ENCODE peak calls at places on chromosomes 11 and 22, in ten cellular contexts. E is suprapubic skin, M is neural crest cell, Q is foreskin fibroblast, H is MCF 10A, S is right atrium auricular region, D is cardiac fibroblast, R is fibroblast of mammary gland, A is neural progenitor cell, K is progenitor cell of endocrine pancreas. G is an unnamed sample.

GRCh38 chr11:70505761-70506657 is 107.7 kb downstream of the CTTN start:
- DNase-seq in E (no peak), A (no peak), D (no peak), S (no peak), H (no peak), R (no peak), K (no peak), M (no peak), Q (no peak), G (no peak)

GRCh38 chr11:21567628-21568290 is 625.1 kb upstream of the ANO5 start:
- DNase-seq in Q (no peak), A (no peak), R (no peak), M (no peak), H (no peak), K (no peak), E (no peak), D (no peak), S (no peak), G (no peak)

GRCh38 chr11:124749920-124750319 is 2.1 kb downstream of the VSIG2 start:
- DNase-seq in R (no peak), A (no peak), S (no peak), K (no peak), D (no peak), Q (no peak), M (no peak), H (no peak), E (no peak), G (no peak)

GRCh38 chr11:106585061-106585460 is 433.2 kb downstream of the GUCY1A2 start:
- DNase-seq in D (peak), S (no peak), A (peak), H (peak), Q (peak), E (no peak), M (no peak), K (no peak), R (peak), G (no peak)

GRCh38 chr22:24894220-24894975 is 52.1 kb downstream of the LHFPL7 start:
- DNase-seq in R (peak), M (no peak), D (peak), K (peak), A (no peak), E (no peak), S (peak), Q (peak), H (peak), G (peak)

GRCh38 chr11:33778682-33779081 is 4.4 kb upstream of the FBXO3 start:
- DNase-seq in S (no peak), A (peak), Q (peak), H (no peak), R (peak), K (no peak), E (no peak), M (no peak), D (peak), G (no peak)

GRCh38 chr11:2880646-2881045 is 4.9 kb downstream of the CDKN1C start:
- DNase-seq in H (no peak), E (no peak), D (no peak), R (no peak), A (no peak), Q (no peak), S (no peak), K (no peak), M (no peak), G (no peak)

GRCh38 chr11:65113839-65114238 is 2.2 kb downstream of the TM7SF2 start:
- DNase-seq in E (no peak), H (no peak), S (no peak), K (no peak), A (no peak), Q (no peak), D (no peak), M (no peak), R (no peak), G (no peak)

GRCh38 chr22:36208162-36208765 is 6.7 kb upstream of the APOL4 start:
- DNase-seq in R (no peak), K (no peak), D (no peak), E (no peak), H (no peak), S (no peak), M (no peak), Q (no peak), A (no peak), G (no peak)

GRCh38 chr11:102457056-102457677 is 4.6 kb upstream of the TMEM123 start:
- DNase-seq in K (no peak), Q (no peak), R (no peak), M (no peak), E (no peak), S (no peak), A (no peak), D (no peak), H (no peak), G (no peak)

GRCh38 chr11:6437423-6437822 is 3.4 kb downstream of the HPX start:
- DNase-seq in E (no peak), K (no peak), H (no peak), S (no peak), R (no peak), Q (no peak), M (no peak), A (no peak), D (no peak), G (no peak)

GRCh38 chr11:47991266-47991830 is 11.0 kb downstream of the PTPRJ start:
- DNase-seq in R (no peak), E (no peak), K (no peak), H (no peak), D (no peak), A (peak), Q (no peak), S (no peak), M (no peak), G (no peak)

GRCh38 chr11:81895258-81895657 is 838.4 kb downstream of the FAM181B start:
- DNase-seq in E (no peak), K (no peak), R (no peak), Q (no peak), A (no peak), M (no peak), D (no peak), S (no peak), H (no peak), G (no peak)

GRCh38 chr11:33329705-33330329 is 72.6 kb downstream of the HIPK3 start:
- DNase-seq in A (peak), D (peak), M (peak), K (no peak), Q (peak), R (peak), E (no peak), H (peak), S (no peak), G (no peak)

GRCh38 chr11:8206251-8207079 is 37.6 kb upstream of the RIC3 start:
- DNase-seq in M (no peak), H (no peak), Q (no peak), K (no peak), D (peak), S (no peak), R (no peak), E (peak), A (peak), G (no peak)

GRCh38 chr11:1116666-1117390 is 40.9 kb upstream of the MUC5AC start:
- DNase-seq in E (peak), K (no peak), A (no peak), Q (no peak), S (no peak), D (no peak), H (no peak), M (no peak), R (no peak), G (no peak)

GRCh38 chr11:103091441-103091809 is 535 bp downstream of the DCUN1D5 start:
- DNase-seq in A (peak), E (peak), R (peak), D (peak), Q (peak), M (peak), S (no peak), H (peak), K (peak), G (no peak)

GRCh38 chr22:41354979-41355378 is 26.8 kb upstream of the TEF start:
- DNase-seq in K (no peak), A (no peak), S (no peak), D (no peak), H (no peak), E (no peak), M (no peak), R (no peak), Q (no peak), G (no peak)

GRCh38 chr22:27215826-27216320 is 558.5 kb downstream of the MIAT start:
- DNase-seq in E (no peak), H (no peak), M (no peak), S (no peak), D (no peak), A (no peak), K (no peak), R (no peak), Q (no peak), G (no peak)

GRCh38 chr22:35212020-35212419 is 45.3 kb upstream of the HMGXB4 start:
- DNase-seq in E (no peak), D (peak), A (no peak), S (no peak), K (no peak), Q (peak), R (peak), H (peak), M (no peak), G (no peak)

GRCh38 chr11:93570759-93571413 is 27.7 kb upstream of the SMCO4 start:
- DNase-seq in H (peak), R (peak), Q (peak), K (no peak), E (no peak), A (no peak), D (peak), M (no peak), S (no peak), G (no peak)

GRCh38 chr11:64850979-64851567 is 6.6 kb upstream of the CDC42BPG start:
- DNase-seq in M (no peak), K (no peak), S (no peak), R (no peak), H (no peak), A (no peak), E (no peak), D (no peak), Q (peak), G (no peak)

DNA sequence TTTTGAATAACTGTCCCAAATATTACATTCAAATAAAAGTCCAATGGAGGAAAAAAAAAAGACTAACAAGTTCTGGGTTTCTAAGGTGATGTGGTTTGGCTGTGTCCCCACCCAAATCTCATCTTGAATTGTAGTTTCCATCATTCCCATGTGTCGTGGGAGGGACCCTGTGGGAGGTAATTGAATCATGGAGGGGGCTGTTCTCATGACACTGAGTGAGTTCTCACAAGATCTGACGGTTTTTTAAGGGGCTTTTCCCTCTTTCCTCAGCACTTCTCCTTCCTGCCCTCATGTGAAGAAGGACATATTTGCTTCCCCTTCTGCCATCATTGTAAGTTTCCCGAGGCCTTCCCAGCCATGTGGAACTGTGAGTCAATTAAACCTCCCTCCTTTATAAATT is 7.9 kb upstream of the MS4A2 start:
- DNase-seq in K (no peak), S (no peak), E (no peak), R (no peak), H (no peak), A (no peak), M (no peak), Q (no peak), D (no peak), G (no peak)
- TF ChIP-seq CTCF in K (no peak), S (no peak), E (no peak), R (no peak), H (no peak), A (no peak), M (no peak), Q (no peak), D (no peak), G (no peak)

GRCh38 chr22:43537019-43537585 is 125.3 kb downstream of the MPPED1 start:
- DNase-seq in S (no peak), A (no peak), M (no peak), E (peak), Q (no peak), H (peak), D (no peak), R (no peak), K (no peak), G (no peak)
- TF ChIP-seq CTCF in S (no peak), A (no peak), M (peak), E (no peak), Q (no peak), H (no peak), D (no peak), R (no peak), K (no peak), G (no peak)

GRCh38 chr11:88341852-88342251 is 4.3 kb upstream of the CTSC start:
- DNase-seq in E (no peak), S (no peak), H (no peak), Q (no peak), A (peak), K (no peak), D (no peak), R (no peak), M (no peak), G (no peak)
- TF ChIP-seq CTCF in E (no peak), S (no peak), H (no peak), Q (no peak), A (peak), K (peak), D (no peak), R (no peak), M (no peak), G (no peak)

GRCh38 chr11:88335284-88335683 is 2.3 kb downstream of the CTSC start:
- DNase-seq in Q (no peak), E (no peak), D (no peak), R (no peak), H (peak), A (no peak), M (no peak), K (no peak), S (no peak), G (no peak)

GRCh38 chr11:88338223-88338661 is 706 bp upstream of the CTSC start:
- DNase-seq in S (peak), R (peak), D (peak), E (no peak), A (peak), Q (peak), H (peak), K (no peak), M (no peak), G (no peak)

GRCh38 chr11:88332851-88333250 is 4.7 kb downstream of the CTSC start:
- DNase-seq in S (no peak), D (peak), R (peak), E (no peak), M (no peak), H (peak), K (no peak), Q (peak), A (no peak), G (no peak)

GRCh38 chr11:88340366-88340930 is 2.9 kb upstream of the CTSC start:
- DNase-seq in H (no peak), S (no peak), R (peak), K (no peak), A (no peak), D (no peak), Q (peak), E (no peak), M (no peak), G (no peak)

GRCh38 chr11:88337342-88338222 is at the start of gene CTSC:
- DNase-seq in Q (peak), K (peak), H (peak), S (peak), E (peak), M (peak), A (peak), D (peak), R (peak), G (peak)
- TF ChIP-seq CTCF in Q (no peak), K (peak), H (no peak), S (no peak), E (no peak), M (peak), A (no peak), D (no peak), R (no peak), G (no peak)

G was measured in esophagus muscularis mucosa.